ENCODE peak calls at places on chromosomes 12 and 14, in eight cellular contexts. S is GM12864, I is hepatic stellate cell, E is NCI-H2227 treated with DMSO at 0.1 percent for 48 hours, Q is T-helper 22 cell, W is choroid plexus epithelial cell, J is GM10248, B is LNCaP clone FGC. G is an unnamed sample.

GRCh38 chr14:69443296-69443805 is 41.2 kb upstream of the PLEKHD1 start:
- DNase-seq in S (no peak), I (no peak), E (no peak), Q (no peak), W (no peak), J (no peak), B (no peak), G (no peak)

GRCh38 chr12:6534914-6535696 is 788 bp downstream of the GAPDH start:
- DNase-seq in S (no peak), I (peak), E (no peak), Q (peak), W (peak), J (peak), B (no peak), G (no peak)

GRCh38 chr14:50082784-50083466 is 33.4 kb downstream of the VCPKMT start:
- DNase-seq in S (peak), I (no peak), E (no peak), Q (peak), W (peak), J (peak), B (no peak), G (no peak)

GRCh38 chr12:16492820-16493797 is 112.9 kb downstream of the LMO3 start:
- DNase-seq in S (no peak), I (no peak), E (no peak), Q (no peak), W (no peak), J (no peak), B (no peak), G (no peak)

GRCh38 chr14:76755610-76756390 is 5.5 kb upstream of the VASH1 start:
- DNase-seq in S (no peak), I (no peak), E (no peak), Q (no peak), W (no peak), J (peak), B (no peak), G (no peak)

GRCh38 chr14:23568600-23569310 is 1.2 kb upstream of the AP1G2 start:
- DNase-seq in S (no peak), I (no peak), E (peak), Q (no peak), W (peak), J (no peak), B (no peak), G (no peak)

GRCh38 chr14:77682158-77682553 is 25.7 kb downstream of the ALKBH1 start:
- DNase-seq in S (no peak), I (no peak), E (no peak), Q (no peak), W (peak), J (no peak), B (peak), G (no peak)

GRCh38 chr12:21330682-21331253 is 3.9 kb downstream of the SLCO1A2 start:
- DNase-seq in S (no peak), I (no peak), E (no peak), Q (no peak), W (peak), J (no peak), B (no peak), G (no peak)

GRCh38 chr12:68042212-68042699 is 53.0 kb downstream of the IFNG-AS1 start:
- DNase-seq in S (peak), I (no peak), E (no peak), Q (no peak), W (peak), J (peak), B (no peak), G (no peak)

GRCh38 chr12:124543591-124544310 is 23.7 kb downstream of the NCOR2 start:
- DNase-seq in S (no peak), I (no peak), E (peak), Q (no peak), W (peak), J (no peak), B (no peak), G (no peak)

G was measured in D721Med.